ENCODE peak calls at places on chromosome 2, in ten cellular contexts. U is OCI-LY7; C is posterior cingulate gyrus; T is GM04503; W is pulmonary artery endothelial cell; R is activated CD4-positive, alpha-beta T cell treated with anti-CD3 and anti-CD28 coated beads for 48 hours; B is stimulated activated CD4-positive, alpha-beta T cell treated with anti-CD3 and anti-CD28 coated beads, Interleukin-2, amount 100 ng/mL, for 48 hours; Q is neuronal stem cell; K is T-helper 1 cell; Y is NCI-H510A treated with DMSO at 0.1 percent for 48 hours. M is an unnamed sample.

GRCh38 chr2:174846941-174847938 is 83.0 kb upstream of the CHRNA1 start:
- DNase-seq in U (no peak), C (peak), T (peak), W (no peak), R (no peak), B (no peak), Q (no peak), K (no peak), Y (no peak), M (no peak)

GRCh38 chr2:239110595-239111048 is 262.7 kb downstream of the TWIST2 start:
- DNase-seq in U (no peak), C (no peak), T (no peak), W (no peak), R (no peak), B (no peak), Q (no peak), K (no peak), Y (no peak), M (no peak)

GRCh38 chr2:145874466-145874865 is 1354.5 kb upstream of the ZEB2 start:
- DNase-seq in U (no peak), C (no peak), T (peak), W (no peak), R (no peak), B (no peak), Q (no peak), K (no peak), Y (no peak), M (no peak)

GRCh38 chr2:104901037-104901851 is 47.3 kb downstream of the POU3F3 start:
- DNase-seq in U (no peak), C (no peak), T (no peak), W (no peak), R (no peak), B (no peak), Q (no peak), K (no peak), Y (peak), M (no peak)

GRCh38 chr2:46540496-46541342 is 61.4 kb downstream of the TMEM247 start:
- DNase-seq in U (no peak), C (no peak), T (peak), W (no peak), R (no peak), B (no peak), Q (no peak), K (no peak), Y (no peak), M (no peak)

GRCh38 chr2:5719629-5720334 is 27.6 kb downstream of the SOX11 start:
- DNase-seq in U (no peak), C (no peak), T (no peak), W (no peak), R (no peak), B (no peak), Q (no peak), K (no peak), Y (no peak), M (no peak)

GRCh38 chr2:19902272-19902730 is 518 bp upstream of the TTC32 start:
- DNase-seq in U (no peak), C (no peak), T (no peak), W (no peak), R (no peak), B (no peak), Q (no peak), K (no peak), Y (no peak), M (no peak)

GRCh38 chr2:101829429-101829828 is 131.9 kb downstream of the MAP4K4 start:
- DNase-seq in U (no peak), C (no peak), T (no peak), W (no peak), R (no peak), B (no peak), Q (no peak), K (no peak), Y (no peak), M (no peak)

M was measured in stimulated activated effector memory CD8-positive, alpha-beta T cell treated with anti-CD3 and anti-CD28 coated beads, Interleukin-12 subunit alpha, Interleukin-12 subunit beta, amount 100 ng/mL, for 72 hours.